ENCODE peak calls at places on chromosomes 16 and 17, in eight cellular contexts. R is SJCRH30, I is IMR-90, S is sigmoid colon, Z is left ventricle myocardium inferior, T is foreskin keratinocyte, A is heart left ventricle, U is lung. N is an unnamed sample.
A peak's percentile ranks its signal among the peaks of the same experiment; 100 is the strongest.

GRCh38 chr16:4868046-4868445 is 20.8 kb downstream of the UBN1 start:
- DNase-seq in R (no peak), I (no peak), S (no peak), Z (no peak), T (no peak), A (no peak), U (no peak), N (no peak)

GRCh38 chr17:4594406-4595349 is 10.3 kb downstream of the SMTNL2 start:
- DNase-seq in R (no peak), I (no peak), S (no peak), Z (no peak), T (no peak), A (no peak), U (no peak), N (no peak)

GRCh38 chr17:65556014-65556909 is 5.2 kb downstream of the AXIN2 start:
- DNase-seq in R (peak; percentile 79), I (peak; percentile 50), S (peak; percentile 89), Z (peak; percentile 75), T (no peak), A (peak; percentile 89), U (peak; percentile 90), N (peak; percentile 79)

GRCh38 chr17:44906010-44906646 is 6.9 kb upstream of the EFTUD2 start:
- DNase-seq in R (peak; percentile 44), I (peak; percentile 96), S (no peak), Z (no peak), T (peak; percentile 64), A (no peak), U (no peak), N (no peak)

GRCh38 chr16:65704866-65705265 is 583.0 kb upstream of the CDH11 start:
- DNase-seq in R (peak; percentile 38), I (no peak), S (no peak), Z (no peak), T (no peak), A (no peak), U (no peak), N (no peak)

GRCh38 chr17:497587-498034 is 145.0 kb upstream of the RPH3AL start:
- DNase-seq in R (no peak), I (no peak), S (no peak), Z (no peak), T (no peak), A (no peak), U (no peak), N (no peak)

GRCh38 chr17:30035369-30035768 is 81.2 kb upstream of the NSRP1 start:
- DNase-seq in R (no peak), I (no peak), S (no peak), Z (no peak), T (no peak), A (no peak), U (no peak), N (no peak)

GRCh38 chr17:46977750-46978488 is 1.1 kb downstream of the RPRML start:
- DNase-seq in R (no peak), I (no peak), S (no peak), Z (no peak), T (no peak), A (no peak), U (no peak), N (no peak)

GRCh38 chr17:16444258-16444886 is 29.0 kb downstream of the TRPV2 start:
- DNase-seq in R (peak; percentile 75), I (no peak), S (no peak), Z (no peak), T (peak; percentile 45), A (no peak), U (no peak), N (no peak)

GRCh38 chr17:42122371-42123303 is at the start of gene HSPB9:
- DNase-seq in R (no peak), I (no peak), S (peak; percentile 86), Z (peak; percentile 56), T (peak; percentile 48), A (peak; percentile 77), U (peak; percentile 55), N (no peak)

GRCh38 chr17:79746955-79747507 is 16.3 kb downstream of the ENPP7 start:
- DNase-seq in R (no peak), I (no peak), S (no peak), Z (no peak), T (no peak), A (peak; percentile 32), U (no peak), N (no peak)

GRCh38 chr17:73613947-73614655 is 30.1 kb downstream of the SDK2 start:
- DNase-seq in R (peak; percentile 91), I (no peak), S (no peak), Z (no peak), T (peak; percentile 83), A (peak; percentile 3), U (no peak), N (peak; percentile 64)

GRCh38 chr16:83899978-83900377 is 1.1 kb downstream of the MLYCD start:
- DNase-seq in R (no peak), I (no peak), S (no peak), Z (no peak), T (no peak), A (no peak), U (no peak), N (no peak)

GRCh38 chr16:63998-64913 is 8.2 kb downstream of the RHBDF1 start:
- DNase-seq in R (no peak), I (no peak), S (peak; percentile 55), Z (no peak), T (no peak), A (no peak), U (no peak), N (no peak)

GRCh38 chr16:53055603-53056527 is 1.1 kb downstream of the CHD9 start:
- DNase-seq in R (peak; percentile 57), I (peak; percentile 72), S (peak; percentile 76), Z (no peak), T (peak; percentile 59), A (peak; percentile 64), U (peak; percentile 46), N (peak; percentile 39)

GRCh38 chr17:65559802-65560627 is 1.4 kb downstream of the AXIN2 start:
- DNase-seq in R (peak; percentile 60), I (no peak), S (no peak), Z (peak; percentile 41), T (no peak), A (peak; percentile 66), U (no peak), N (no peak)

GRCh38 chr17:71764507-71764906 is 356.3 kb upstream of the SOX9 start:
- DNase-seq in R (peak; percentile 48), I (no peak), S (no peak), Z (no peak), T (no peak), A (no peak), U (no peak), N (peak; percentile 15)

GRCh38 chr16:47888734-47889133 is 267.1 kb downstream of the ABCC12 start:
- DNase-seq in R (no peak), I (no peak), S (no peak), Z (no peak), T (no peak), A (no peak), U (no peak), N (no peak)

GRCh38 chr16:68083861-68084503 is 1.2 kb upstream of the NFATC3 start:
- DNase-seq in R (peak; percentile 48), I (peak; percentile 37), S (peak; percentile 76), Z (no peak), T (no peak), A (no peak), U (no peak), N (peak; percentile 53)

GRCh38 chr17:57898487-57899311 is 48.9 kb upstream of the MRPS23 start:
- DNase-seq in R (peak; percentile 96), I (peak; percentile 49), S (peak; percentile 89), Z (peak; percentile 85), T (no peak), A (peak; percentile 77), U (peak; percentile 75), N (peak; percentile 86)

GRCh38 chr16:56980792-56981724 is 8.3 kb upstream of the NLRC5 start:
- DNase-seq in R (no peak), I (no peak), S (no peak), Z (no peak), T (no peak), A (no peak), U (no peak), N (no peak)

GRCh38 chr16:24771779-24772157 is 42.3 kb downstream of the TNRC6A start:
- DNase-seq in R (no peak), I (peak; percentile 23), S (no peak), Z (no peak), T (no peak), A (no peak), U (no peak), N (no peak)

DNA sequence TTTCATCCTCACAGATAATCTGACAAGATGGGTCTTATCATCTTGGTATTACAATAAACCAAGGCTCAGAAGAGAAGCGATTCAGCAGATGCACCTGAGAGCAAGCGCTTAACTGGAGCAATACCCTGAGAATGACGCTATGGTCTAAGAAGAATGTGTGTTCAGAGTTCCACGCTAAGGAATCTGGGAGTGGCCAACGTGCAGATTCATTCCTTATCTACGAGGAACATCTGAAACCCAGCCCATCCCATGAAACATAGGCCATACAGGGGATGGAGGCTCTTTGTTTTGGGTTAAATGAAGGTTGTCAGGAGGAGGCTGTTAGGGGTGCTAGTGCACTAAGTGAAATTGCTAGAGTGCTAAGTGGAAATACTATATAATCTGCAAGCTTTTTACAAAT is 28.5 kb upstream of the KDM8 start:
- DNase-seq in R (no peak), I (peak; percentile 53), S (no peak), Z (no peak), T (peak; percentile 94), A (no peak), U (no peak), N (no peak)
- H3K4me1 ChIP-seq in R (peaks cover 8% of the 10 kb centered on the region), I (peaks cover 11% of the 10 kb centered on the region), S (no peaks in the 10 kb centered on the region), Z (no peaks in the 10 kb centered on the region), T (peaks cover 17% of the 10 kb centered on the region), A (no peaks in the 10 kb centered on the region), U (no peaks in the 10 kb centered on the region), N (no peaks in the 10 kb centered on the region)

GRCh38 chr17:1871743-1872142 is 41.9 kb downstream of the RPA1 start:
- DNase-seq in R (no peak), I (no peak), S (no peak), Z (no peak), T (no peak), A (no peak), U (no peak), N (no peak)
- H3K4me1 ChIP-seq in R (no peaks in the 10 kb centered on the region), I (no peaks in the 10 kb centered on the region), S (no peaks in the 10 kb centered on the region), Z (no peaks in the 10 kb centered on the region), T (no peaks in the 10 kb centered on the region), A (no peaks in the 10 kb centered on the region), U (no peaks in the 10 kb centered on the region), N (no peaks in the 10 kb centered on the region)

GRCh38 chr16:2033057-2033911 is 6.6 kb downstream of the NHERF2 start:
- DNase-seq in R (peak; percentile 62), I (peak; percentile 54), S (peak; percentile 92), Z (peak; percentile 76), T (no peak), A (peak; percentile 86), U (no peak), N (no peak)
- H3K4me1 ChIP-seq in R (peaks cover 27% of the 10 kb centered on the region), I (peaks cover 53% of the 10 kb centered on the region), S (no peaks in the 10 kb centered on the region), Z (peaks cover 80% of the 10 kb centered on the region), T (peaks cover 8% of the 10 kb centered on the region), A (peaks cover 3% of the 10 kb centered on the region), U (peaks cover 44% of the 10 kb centered on the region), N (peaks cover 7% of the 10 kb centered on the region)

DNA sequence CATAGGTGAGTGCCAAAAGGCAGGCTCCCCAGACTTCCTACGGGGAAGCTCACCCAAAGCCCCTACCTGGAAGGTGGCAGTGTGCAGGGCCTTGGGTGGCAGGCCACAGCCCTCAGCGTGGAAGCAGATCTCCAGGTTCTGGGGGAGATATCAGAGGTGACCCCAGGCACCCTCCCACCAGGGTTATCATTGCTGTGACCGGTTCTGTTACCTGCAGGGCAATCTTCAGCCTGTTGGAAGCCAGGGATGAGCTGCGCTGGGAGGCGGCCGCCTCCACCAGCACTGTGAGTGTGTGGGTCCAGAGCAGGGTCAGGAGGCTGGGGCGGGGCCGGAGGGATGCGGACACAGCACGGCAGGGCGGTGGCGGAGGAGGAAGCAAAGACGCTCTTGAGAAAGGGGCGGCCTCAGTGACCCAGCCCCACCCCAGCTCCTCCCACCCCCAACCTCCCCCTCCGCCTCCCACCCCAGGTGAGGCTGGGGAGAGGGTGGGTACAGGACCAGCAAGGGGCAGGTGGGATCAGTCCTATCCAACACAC is 13.1 kb downstream of the UNC13D start:
- DNase-seq in R (no peak), I (no peak), S (no peak), Z (no peak), T (no peak), A (no peak), U (no peak), N (no peak)
- H3K4me1 ChIP-seq in R (peaks cover 23% of the 10 kb centered on the region), I (peaks cover 3% of the 10 kb centered on the region), S (no peaks in the 10 kb centered on the region), Z (peaks cover 40% of the 10 kb centered on the region), T (no peaks in the 10 kb centered on the region), A (peaks cover 5% of the 10 kb centered on the region), U (peaks cover 6% of the 10 kb centered on the region), N (peaks cover 21% of the 10 kb centered on the region)